ENCODE peak calls at places on chromosome 17, in nine cellular contexts. One of them, this sample, is unnamed.
A peak's percentile ranks its signal among the peaks of the same experiment; 100 is the strongest.

GRCh38 chr17:69997332-69997731 is 77.7 kb upstream of the KCNJ16 start:
- DNase-seq in SK-N-SH: no peak
- DNase-seq in lung: no peak
- DNase-seq in spleen: no peak
- DNase-seq in AG04450: no peak
- DNase-seq in left ventricle myocardium inferior: no peak
- DNase-seq in RWPE1: no peak
- DNase-seq in caudate nucleus: no peak
- DNase-seq in tibial artery: no peak
- DNase-seq in this sample: no peak

GRCh38 chr17:59826741-59827453 is 65.8 kb downstream of the TUBD1 start:
- DNase-seq in lung: no peak
- DNase-seq in SK-N-SH: no peak
- DNase-seq in AG04450: no peak
- DNase-seq in spleen: no peak
- DNase-seq in caudate nucleus: no peak
- DNase-seq in tibial artery: no peak
- DNase-seq in left ventricle myocardium inferior: no peak
- DNase-seq in RWPE1: no peak
- DNase-seq in this sample: no peak

GRCh38 chr17:55340171-55340570 is 75.4 kb downstream of the HLF start:
- DNase-seq in lung: no peak
- DNase-seq in spleen: no peak
- DNase-seq in caudate nucleus: no peak
- DNase-seq in tibial artery: no peak
- DNase-seq in SK-N-SH: no peak
- DNase-seq in left ventricle myocardium inferior: no peak
- DNase-seq in RWPE1: no peak
- DNase-seq in AG04450: no peak
- DNase-seq in this sample: no peak

GRCh38 chr17:77285594-77286390 is 145.0 kb downstream of the SEC14L1 start:
- DNase-seq in caudate nucleus: peak; percentile 3
- DNase-seq in lung: peak; percentile 73
- DNase-seq in AG04450: peak; percentile 50
- DNase-seq in tibial artery: peak; percentile 63
- DNase-seq in spleen: peak; percentile 91
- DNase-seq in RWPE1: peak; percentile 82
- DNase-seq in left ventricle myocardium inferior: peak; percentile 50
- DNase-seq in SK-N-SH: peak; percentile 47
- DNase-seq in this sample: no peak

GRCh38 chr17:57574040-57574513 is 171.0 kb downstream of the CCDC182 start:
- DNase-seq in left ventricle myocardium inferior: peak; percentile 54
- DNase-seq in RWPE1: no peak
- DNase-seq in AG04450: no peak
- DNase-seq in tibial artery: peak; percentile 64
- DNase-seq in caudate nucleus: no peak
- DNase-seq in lung: no peak
- DNase-seq in spleen: no peak
- DNase-seq in SK-N-SH: no peak
- DNase-seq in this sample: no peak

GRCh38 chr17:39979021-39979660 is 1.5 kb upstream of the PSMD3 start:
- DNase-seq in AG04450: peak; percentile 78
- DNase-seq in tibial artery: no peak
- DNase-seq in spleen: no peak
- DNase-seq in lung: no peak
- DNase-seq in caudate nucleus: no peak
- DNase-seq in SK-N-SH: no peak
- DNase-seq in left ventricle myocardium inferior: no peak
- DNase-seq in RWPE1: peak; percentile 52
- DNase-seq in this sample: no peak

GRCh38 chr17:73522107-73522506 is 122.1 kb downstream of the SDK2 start:
- DNase-seq in left ventricle myocardium inferior: no peak
- DNase-seq in spleen: peak; percentile 47
- DNase-seq in caudate nucleus: no peak
- DNase-seq in RWPE1: no peak
- DNase-seq in SK-N-SH: no peak
- DNase-seq in lung: no peak
- DNase-seq in AG04450: no peak
- DNase-seq in tibial artery: no peak
- DNase-seq in this sample: no peak

GRCh38 chr17:1978396-1978962 is 46.7 kb downstream of the RTN4RL1 start:
- DNase-seq in spleen: no peak
- DNase-seq in caudate nucleus: no peak
- DNase-seq in RWPE1: no peak
- DNase-seq in AG04450: no peak
- DNase-seq in tibial artery: no peak
- DNase-seq in SK-N-SH: no peak
- DNase-seq in left ventricle myocardium inferior: no peak
- DNase-seq in lung: no peak
- DNase-seq in this sample: no peak

GRCh38 chr17:48555183-48555615 is 10.3 kb upstream of the HOXB2 start:
- DNase-seq in tibial artery: no peak
- DNase-seq in SK-N-SH: no peak
- DNase-seq in caudate nucleus: no peak
- DNase-seq in spleen: no peak
- DNase-seq in left ventricle myocardium inferior: no peak
- DNase-seq in lung: no peak
- DNase-seq in AG04450: peak; percentile 94
- DNase-seq in RWPE1: peak; percentile 54
- DNase-seq in this sample: no peak

GRCh38 chr17:61770752-61771533 is 92.4 kb downstream of the BRIP1 start:
- DNase-seq in RWPE1: no peak
- DNase-seq in SK-N-SH: no peak
- DNase-seq in tibial artery: no peak
- DNase-seq in caudate nucleus: no peak
- DNase-seq in spleen: no peak
- DNase-seq in lung: no peak
- DNase-seq in left ventricle myocardium inferior: no peak
- DNase-seq in AG04450: peak; percentile 18
- DNase-seq in this sample: no peak

GRCh38 chr17:8410882-8411238 is 13.2 kb upstream of the RNF222 start:
- DNase-seq in tibial artery: no peak
- DNase-seq in spleen: no peak
- DNase-seq in SK-N-SH: no peak
- DNase-seq in lung: no peak
- DNase-seq in caudate nucleus: no peak
- DNase-seq in left ventricle myocardium inferior: no peak
- DNase-seq in AG04450: no peak
- DNase-seq in RWPE1: no peak
- DNase-seq in this sample: no peak

GRCh38 chr17:8406174-8406573 is 8.5 kb upstream of the RNF222 start:
- DNase-seq in caudate nucleus: no peak
- DNase-seq in lung: no peak
- DNase-seq in SK-N-SH: no peak
- DNase-seq in spleen: no peak
- DNase-seq in AG04450: no peak
- DNase-seq in RWPE1: no peak
- DNase-seq in tibial artery: no peak
- DNase-seq in left ventricle myocardium inferior: no peak
- DNase-seq in this sample: no peak

GRCh38 chr17:8409966-8410881 is 12.6 kb upstream of the RNF222 start:
- DNase-seq in SK-N-SH: peak; percentile 80
- DNase-seq in lung: peak; percentile 90
- DNase-seq in left ventricle myocardium inferior: peak; percentile 87
- DNase-seq in spleen: peak; percentile 93
- DNase-seq in caudate nucleus: peak; percentile 66
- DNase-seq in AG04450: peak; percentile 71
- DNase-seq in tibial artery: peak; percentile 87
- DNase-seq in RWPE1: peak; percentile 67
- DNase-seq in this sample: peak; percentile 48

GRCh38 chr17:8405499-8406016 is 7.9 kb upstream of the RNF222 start:
- DNase-seq in AG04450: no peak
- DNase-seq in tibial artery: no peak
- DNase-seq in lung: no peak
- DNase-seq in caudate nucleus: no peak
- DNase-seq in left ventricle myocardium inferior: no peak
- DNase-seq in SK-N-SH: no peak
- DNase-seq in RWPE1: no peak
- DNase-seq in spleen: no peak
- DNase-seq in this sample: no peak

DNA sequence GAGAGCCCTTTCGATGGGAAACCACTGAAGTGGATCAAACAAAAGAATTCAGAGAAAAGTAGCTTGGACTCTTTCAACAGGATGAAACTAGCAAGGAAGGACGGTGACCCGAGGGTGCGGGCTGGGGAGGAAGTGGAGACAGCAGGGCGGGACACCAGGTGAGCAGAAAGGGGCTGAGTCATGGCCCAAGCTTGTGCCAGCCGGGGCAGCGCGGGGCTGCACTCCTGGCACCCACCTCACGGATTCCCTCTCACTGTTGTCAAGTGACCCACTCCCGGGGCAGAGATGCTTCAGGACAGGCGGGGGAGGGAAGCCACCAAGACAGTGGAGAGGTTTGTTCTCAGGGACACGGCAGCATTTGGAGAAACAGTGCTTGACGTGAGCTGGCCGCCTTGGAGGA is 10.7 kb upstream of the RNF222 start:
- DNase-seq in AG04450: no peak
- DNase-seq in SK-N-SH: no peak
- DNase-seq in lung: no peak
- DNase-seq in spleen: no peak
- DNase-seq in tibial artery: no peak
- DNase-seq in caudate nucleus: no peak
- DNase-seq in RWPE1: peak; percentile 68
- DNase-seq in left ventricle myocardium inferior: no peak
- DNase-seq in this sample: no peak
- H3K27ac ChIP-seq in AG04450: no peak overlapping the region
- H3K27ac ChIP-seq in SK-N-SH: no peak overlapping the region
- H3K27ac ChIP-seq in lung: no peak overlapping the region
- H3K27ac ChIP-seq in spleen: no peak overlapping the region
- H3K27ac ChIP-seq in tibial artery: no peak overlapping the region
- H3K27ac ChIP-seq in caudate nucleus: no peak overlapping the region
- H3K27ac ChIP-seq in RWPE1: peak overlapping the region; percentile 50
- H3K27ac ChIP-seq in left ventricle myocardium inferior: no peak overlapping the region
- H3K27ac ChIP-seq in this sample: no peak overlapping the region

GRCh38 chr17:17379197-17379991 is 76.2 kb downstream of the NT5M start:
- DNase-seq in tibial artery: no peak
- DNase-seq in lung: no peak
- DNase-seq in left ventricle myocardium inferior: no peak
- DNase-seq in RWPE1: no peak
- DNase-seq in AG04450: no peak
- DNase-seq in caudate nucleus: peak; percentile 25
- DNase-seq in SK-N-SH: no peak
- DNase-seq in spleen: peak; percentile 55
- DNase-seq in this sample: no peak
- H3K27ac ChIP-seq in tibial artery: no peak overlapping the region
- H3K27ac ChIP-seq in lung: no peak overlapping the region
- H3K27ac ChIP-seq in left ventricle myocardium inferior: no peak overlapping the region
- H3K27ac ChIP-seq in RWPE1: no peak overlapping the region
- H3K27ac ChIP-seq in AG04450: no peak overlapping the region
- H3K27ac ChIP-seq in caudate nucleus: no peak overlapping the region
- H3K27ac ChIP-seq in SK-N-SH: no peak overlapping the region
- H3K27ac ChIP-seq in spleen: no peak overlapping the region
- H3K27ac ChIP-seq in this sample: no peak overlapping the region

GRCh38 chr17:10031102-10031501 is 126.0 kb upstream of the RCVRN start:
- DNase-seq in left ventricle myocardium inferior: no peak
- DNase-seq in AG04450: no peak
- DNase-seq in lung: no peak
- DNase-seq in caudate nucleus: no peak
- DNase-seq in SK-N-SH: no peak
- DNase-seq in spleen: no peak
- DNase-seq in RWPE1: no peak
- DNase-seq in tibial artery: no peak
- DNase-seq in this sample: no peak

GRCh38 chr17:10032142-10032541 is 127.1 kb upstream of the RCVRN start:
- DNase-seq in AG04450: no peak
- DNase-seq in SK-N-SH: no peak
- DNase-seq in tibial artery: no peak
- DNase-seq in left ventricle myocardium inferior: no peak
- DNase-seq in spleen: no peak
- DNase-seq in caudate nucleus: no peak
- DNase-seq in RWPE1: no peak
- DNase-seq in lung: no peak
- DNase-seq in this sample: no peak

GRCh38 chr17:10033449-10033848 is 128.4 kb upstream of the RCVRN start:
- DNase-seq in SK-N-SH: no peak
- DNase-seq in RWPE1: no peak
- DNase-seq in tibial artery: no peak
- DNase-seq in lung: no peak
- DNase-seq in spleen: peak; percentile 76
- DNase-seq in caudate nucleus: no peak
- DNase-seq in left ventricle myocardium inferior: no peak
- DNase-seq in AG04450: no peak
- DNase-seq in this sample: no peak

GRCh38 chr17:10033982-10034381 is 128.9 kb upstream of the RCVRN start:
- DNase-seq in RWPE1: no peak
- DNase-seq in lung: no peak
- DNase-seq in tibial artery: peak; percentile 60
- DNase-seq in caudate nucleus: no peak
- DNase-seq in spleen: peak; percentile 75
- DNase-seq in AG04450: no peak
- DNase-seq in left ventricle myocardium inferior: no peak
- DNase-seq in SK-N-SH: no peak
- DNase-seq in this sample: no peak

GRCh38 chr17:10031606-10032005 is 126.5 kb upstream of the RCVRN start:
- DNase-seq in RWPE1: no peak
- DNase-seq in left ventricle myocardium inferior: no peak
- DNase-seq in tibial artery: no peak
- DNase-seq in lung: no peak
- DNase-seq in spleen: no peak
- DNase-seq in SK-N-SH: no peak
- DNase-seq in caudate nucleus: no peak
- DNase-seq in AG04450: no peak
- DNase-seq in this sample: no peak
- H3K27ac ChIP-seq in RWPE1: no peak overlapping the region
- H3K27ac ChIP-seq in left ventricle myocardium inferior: peak overlapping the region; percentile 92
- H3K27ac ChIP-seq in tibial artery: no peak overlapping the region
- H3K27ac ChIP-seq in lung: no peak overlapping the region
- H3K27ac ChIP-seq in spleen: no peak overlapping the region
- H3K27ac ChIP-seq in SK-N-SH: no peak overlapping the region
- H3K27ac ChIP-seq in caudate nucleus: peak overlapping the region; percentile 9
- H3K27ac ChIP-seq in AG04450: no peak overlapping the region
- H3K27ac ChIP-seq in this sample: no peak overlapping the region

GRCh38 chr17:50687200-50688066 is 20.3 kb downstream of the ANKRD40 start:
- DNase-seq in RWPE1: no peak
- DNase-seq in tibial artery: no peak
- DNase-seq in left ventricle myocardium inferior: no peak
- DNase-seq in caudate nucleus: no peak
- DNase-seq in spleen: no peak
- DNase-seq in lung: no peak
- DNase-seq in SK-N-SH: peak; percentile 51
- DNase-seq in AG04450: no peak
- DNase-seq in this sample: no peak

GRCh38 chr17:50690887-50691549 is 16.7 kb downstream of the ANKRD40 start:
- DNase-seq in tibial artery: no peak
- DNase-seq in AG04450: no peak
- DNase-seq in RWPE1: no peak
- DNase-seq in left ventricle myocardium inferior: no peak
- DNase-seq in SK-N-SH: no peak
- DNase-seq in caudate nucleus: no peak
- DNase-seq in spleen: no peak
- DNase-seq in lung: no peak
- DNase-seq in this sample: no peak

GRCh38 chr17:50688168-50688719 is 19.5 kb downstream of the ANKRD40 start:
- DNase-seq in left ventricle myocardium inferior: no peak
- DNase-seq in lung: no peak
- DNase-seq in SK-N-SH: no peak
- DNase-seq in AG04450: no peak
- DNase-seq in RWPE1: no peak
- DNase-seq in spleen: no peak
- DNase-seq in caudate nucleus: no peak
- DNase-seq in tibial artery: no peak
- DNase-seq in this sample: no peak

GRCh38 chr17:50689956-50690886 is 17.5 kb downstream of the ANKRD40 start:
- DNase-seq in spleen: no peak
- DNase-seq in tibial artery: no peak
- DNase-seq in lung: no peak
- DNase-seq in left ventricle myocardium inferior: no peak
- DNase-seq in RWPE1: no peak
- DNase-seq in caudate nucleus: no peak
- DNase-seq in SK-N-SH: peak; percentile 67
- DNase-seq in AG04450: no peak
- DNase-seq in this sample: no peak

GRCh38 chr17:50689251-50689650 is 18.5 kb downstream of the ANKRD40 start:
- DNase-seq in tibial artery: no peak
- DNase-seq in caudate nucleus: no peak
- DNase-seq in AG04450: no peak
- DNase-seq in lung: no peak
- DNase-seq in spleen: no peak
- DNase-seq in RWPE1: no peak
- DNase-seq in left ventricle myocardium inferior: no peak
- DNase-seq in SK-N-SH: no peak
- DNase-seq in this sample: no peak
- H3K27ac ChIP-seq in tibial artery: peak overlapping the region; percentile 23
- H3K27ac ChIP-seq in caudate nucleus: no peak overlapping the region
- H3K27ac ChIP-seq in AG04450: peak overlapping the region; percentile 52
- H3K27ac ChIP-seq in lung: no peak overlapping the region
- H3K27ac ChIP-seq in spleen: no peak overlapping the region
- H3K27ac ChIP-seq in RWPE1: peak overlapping the region; percentile 94
- H3K27ac ChIP-seq in left ventricle myocardium inferior: no peak overlapping the region
- H3K27ac ChIP-seq in SK-N-SH: peak overlapping the region; percentile 22
- H3K27ac ChIP-seq in this sample: no peak overlapping the region

This sample was measured in SK-N-MC.